ENCODE peak calls at places on chromosomes 2 and 18, in five cellular contexts. Z is hepatocyte; N is CD8-positive, alpha-beta T cell; G is AG04450; S is stomach. K is an unnamed sample.

GRCh38 chr2:240836781-240837467 is 16.9 kb upstream of the KIF1A start:
- DNase-seq in Z (peak), N (no peak), G (peak), S (no peak), K (no peak)

GRCh38 chr18:3450358-3451107 is 561 bp downstream of the TGIF1 start:
- DNase-seq in Z (peak), N (peak), G (no peak), S (peak), K (peak)

GRCh38 chr2:207692206-207693065 is 19.0 kb upstream of the CCNYL1 start:
- DNase-seq in Z (peak), N (no peak), G (no peak), S (peak), K (no peak)

GRCh38 chr2:134973241-134974146 is 54.9 kb downstream of the CCNT2 start:
- DNase-seq in Z (no peak), N (no peak), G (no peak), S (no peak), K (no peak)

GRCh38 chr18:61606759-61607158 is 273.5 kb downstream of the CDH20 start:
- DNase-seq in Z (peak), N (no peak), G (peak), S (peak), K (no peak)

GRCh38 chr2:197838036-197838435 is 33.6 kb downstream of the PLCL1 start:
- DNase-seq in Z (no peak), N (no peak), G (no peak), S (no peak), K (no peak)

GRCh38 chr2:152134488-152135280 is 35.8 kb upstream of the CACNB4 start:
- DNase-seq in Z (peak), N (no peak), G (no peak), S (no peak), K (no peak)

GRCh38 chr18:10061566-10061965 is 147.8 kb downstream of the VAPA start:
- DNase-seq in Z (no peak), N (no peak), G (no peak), S (no peak), K (no peak)

GRCh38 chr2:149953627-149954026 is 366.1 kb upstream of the MMADHC start:
- DNase-seq in Z (peak), N (no peak), G (no peak), S (no peak), K (no peak)

GRCh38 chr2:79512442-79513401 is at the start of gene CTNNA2:
- DNase-seq in Z (peak), N (no peak), G (no peak), S (peak), K (no peak)

GRCh38 chr2:25115902-25116301 is 52.5 kb downstream of the POMC start:
- DNase-seq in Z (peak), N (no peak), G (peak), S (no peak), K (no peak)

GRCh38 chr18:24763765-24764548 is 303.5 kb downstream of the HRH4 start:
- DNase-seq in Z (peak), N (no peak), G (no peak), S (no peak), K (no peak)

GRCh38 chr2:238165288-238165921 is 6.6 kb downstream of the ERFE start:
- DNase-seq in Z (no peak), N (no peak), G (no peak), S (peak), K (peak)

GRCh38 chr2:28606986-28607441 is 111.2 kb downstream of the PLB1 start:
- DNase-seq in Z (peak), N (no peak), G (no peak), S (no peak), K (no peak)

GRCh38 chr2:151771599-151772358 is 37.5 kb upstream of the NEB start:
- DNase-seq in Z (no peak), N (no peak), G (peak), S (no peak), K (no peak)

GRCh38 chr2:211085056-211085680 is 528.8 kb downstream of the CPS1 start:
- DNase-seq in Z (peak), N (no peak), G (no peak), S (no peak), K (no peak)

GRCh38 chr2:230778350-230779140 is 65.9 kb downstream of the CAB39 start:
- DNase-seq in Z (no peak), N (no peak), G (no peak), S (no peak), K (no peak)

GRCh38 chr2:16509042-16509441 is 156.6 kb downstream of the CYRIA start:
- DNase-seq in Z (no peak), N (no peak), G (no peak), S (no peak), K (no peak)

GRCh38 chr18:24400587-24400986 is 3.0 kb upstream of the OSBPL1A start:
- DNase-seq in Z (no peak), N (no peak), G (no peak), S (no peak), K (no peak)

GRCh38 chr2:119231975-119232665 is 8.5 kb downstream of the STEAP3 start:
- DNase-seq in Z (no peak), N (no peak), G (no peak), S (no peak), K (no peak)

GRCh38 chr2:128986026-128986720 is 667.5 kb upstream of the HS6ST1 start:
- DNase-seq in Z (no peak), N (no peak), G (no peak), S (no peak), K (no peak)

GRCh38 chr2:86001326-86001725 is 104.4 kb downstream of the POLR1A start:
- DNase-seq in Z (no peak), N (no peak), G (no peak), S (no peak), K (peak)

GRCh38 chr2:220880623-220881022 is 691.5 kb downstream of the EPHA4 start:
- DNase-seq in Z (no peak), N (no peak), G (no peak), S (no peak), K (no peak)

GRCh38 chr18:51107082-51107481 is 77.1 kb downstream of the SMAD4 start:
- DNase-seq in Z (no peak), N (no peak), G (no peak), S (no peak), K (no peak)

GRCh38 chr2:6946722-6947121 is 29.5 kb downstream of the RNF144A start:
- DNase-seq in Z (no peak), N (no peak), G (no peak), S (no peak), K (no peak)

GRCh38 chr2:120929829-120930228 is 194.2 kb downstream of the GLI2 start:
- DNase-seq in Z (no peak), N (no peak), G (no peak), S (no peak), K (no peak)

GRCh38 chr2:141554810-141555209 is 576.0 kb downstream of the LRP1B start:
- DNase-seq in Z (peak), N (no peak), G (peak), S (no peak), K (no peak)

GRCh38 chr2:42192642-42193566 is 23.8 kb downstream of the EML4 start:
- DNase-seq in Z (no peak), N (no peak), G (no peak), S (no peak), K (no peak)

GRCh38 chr2:130936451-130936850 is 99.7 kb downstream of the ARHGEF4 start:
- DNase-seq in Z (no peak), N (no peak), G (no peak), S (no peak), K (no peak)

GRCh38 chr2:172116107-172116506 is 13.4 kb upstream of the DLX2 start:
- DNase-seq in Z (no peak), N (no peak), G (no peak), S (no peak), K (no peak)

GRCh38 chr2:115214050-115214449 is 771.6 kb downstream of the DPP10 start:
- DNase-seq in Z (no peak), N (no peak), G (no peak), S (no peak), K (no peak)

GRCh38 chr2:239593965-239594771 is 193.3 kb upstream of the HDAC4 start:
- DNase-seq in Z (peak), N (no peak), G (no peak), S (peak), K (no peak)

GRCh38 chr2:62192811-62193210 is 3.1 kb upstream of the B3GNT2 start:
- DNase-seq in Z (peak), N (no peak), G (no peak), S (no peak), K (no peak)

GRCh38 chr18:62209046-62209445 is 22.0 kb downstream of the RELCH start:
- DNase-seq in Z (no peak), N (no peak), G (no peak), S (no peak), K (no peak)

GRCh38 chr2:202104286-202104870 is 31.3 kb downstream of the KIAA2012 start:
- DNase-seq in Z (peak), N (no peak), G (no peak), S (peak), K (no peak)

GRCh38 chr2:240322231-240322955 is 113.1 kb upstream of the GPC1 start:
- DNase-seq in Z (peak), N (no peak), G (peak), S (no peak), K (no peak)

GRCh38 chr18:77090546-77091200 is 41.9 kb downstream of the MBP start:
- DNase-seq in Z (no peak), N (no peak), G (no peak), S (no peak), K (peak)

GRCh38 chr2:118279005-118279404 is 190.7 kb downstream of the INSIG2 start:
- DNase-seq in Z (no peak), N (no peak), G (no peak), S (no peak), K (no peak)

GRCh38 chr2:61371027-61371426 is 99.9 kb downstream of the USP34 start:
- DNase-seq in Z (no peak), N (no peak), G (no peak), S (no peak), K (no peak)

GRCh38 chr2:54120950-54121349 is 5.5 kb downstream of the ACYP2 start:
- DNase-seq in Z (no peak), N (no peak), G (no peak), S (no peak), K (no peak)

GRCh38 chr2:54122171-54122935 is 6.9 kb downstream of the ACYP2 start:
- DNase-seq in Z (peak), N (no peak), G (no peak), S (no peak), K (no peak)

DNA sequence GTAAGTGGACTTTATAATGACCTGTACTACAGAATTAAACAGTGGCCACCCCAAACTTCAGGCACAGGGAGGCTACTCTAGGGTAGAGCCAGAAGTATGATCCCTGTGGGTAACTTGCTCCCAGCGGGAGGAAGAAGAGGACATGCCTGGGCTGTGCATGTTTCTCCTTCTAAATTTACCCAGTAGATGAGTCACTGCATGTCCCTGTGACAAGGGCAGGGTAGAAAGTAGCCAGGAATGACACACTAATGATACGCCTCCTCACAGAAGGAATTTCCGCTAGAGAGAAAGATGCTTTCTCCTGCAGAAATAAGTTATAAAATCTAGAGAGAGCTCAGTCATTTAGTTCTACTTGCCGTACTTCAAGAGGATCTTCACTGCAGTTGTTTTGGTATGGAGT is 7.5 kb downstream of the ACYP2 start:
- DNase-seq in Z (peak), N (no peak), G (peak), S (no peak), K (no peak)
- H3K4me3 ChIP-seq in Z (no peak), N (no peak), G (no peak), S (no peak), K (no peak)

GRCh38 chr2:173750831-173751230 is 214.3 kb downstream of the SP3 start:
- DNase-seq in Z (no peak), N (no peak), G (no peak), S (no peak), K (no peak)
- H3K27ac ChIP-seq in Z (no peak), N (no peak), G (no peak), S (no peak), K (no peak)

GRCh38 chr18:45774065-45774521 is 50.1 kb downstream of the SLC14A1 start:
- DNase-seq in Z (no peak), N (no peak), G (no peak), S (no peak), K (no peak)
- H3K4me3 ChIP-seq in Z (no peak), N (no peak), G (no peak), S (no peak), K (no peak)

GRCh38 chr2:17821535-17822451 is 5.5 kb downstream of the MSGN1 start:
- DNase-seq in Z (no peak), N (no peak), G (no peak), S (no peak), K (no peak)
- H3K27ac ChIP-seq in Z (no peak), N (no peak), G (no peak), S (no peak), K (peak)

DNA sequence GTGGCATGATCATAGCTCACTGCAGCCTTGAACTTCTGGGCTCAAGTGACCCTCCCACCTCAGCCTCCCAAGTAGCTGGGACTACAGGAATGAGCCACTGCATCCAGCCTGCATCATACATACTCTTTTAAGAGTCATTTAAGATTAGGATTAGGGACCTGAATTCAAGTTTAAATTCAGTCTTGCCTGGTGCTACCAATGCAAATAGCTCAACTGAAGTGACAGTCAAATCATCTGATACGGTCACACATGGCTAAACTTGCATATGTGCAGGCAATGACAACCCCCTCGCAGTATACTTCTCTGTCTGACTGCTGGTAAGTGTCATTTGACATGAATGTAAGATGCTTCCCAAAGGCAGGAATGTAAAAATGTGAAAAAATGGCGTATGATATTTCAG is 31.8 kb upstream of the TMEM131 start:
- DNase-seq in Z (no peak), N (no peak), G (no peak), S (no peak), K (no peak)
- H3K4me3 ChIP-seq in Z (no peak), N (no peak), G (no peak), S (no peak), K (no peak)

GRCh38 chr2:55423303-55423702 is 3.6 kb upstream of the CCDC88A start:
- DNase-seq in Z (no peak), N (no peak), G (no peak), S (no peak), K (no peak)

GRCh38 chr2:55421326-55421725 is 1.7 kb upstream of the CCDC88A start:
- DNase-seq in Z (no peak), N (no peak), G (no peak), S (no peak), K (no peak)

GRCh38 chr2:55422876-55423275 is 3.2 kb upstream of the CCDC88A start:
- DNase-seq in Z (no peak), N (no peak), G (no peak), S (no peak), K (no peak)

GRCh38 chr2:55428258-55428657 is 8.6 kb upstream of the CCDC88A start:
- DNase-seq in Z (no peak), N (no peak), G (no peak), S (no peak), K (no peak)

DNA sequence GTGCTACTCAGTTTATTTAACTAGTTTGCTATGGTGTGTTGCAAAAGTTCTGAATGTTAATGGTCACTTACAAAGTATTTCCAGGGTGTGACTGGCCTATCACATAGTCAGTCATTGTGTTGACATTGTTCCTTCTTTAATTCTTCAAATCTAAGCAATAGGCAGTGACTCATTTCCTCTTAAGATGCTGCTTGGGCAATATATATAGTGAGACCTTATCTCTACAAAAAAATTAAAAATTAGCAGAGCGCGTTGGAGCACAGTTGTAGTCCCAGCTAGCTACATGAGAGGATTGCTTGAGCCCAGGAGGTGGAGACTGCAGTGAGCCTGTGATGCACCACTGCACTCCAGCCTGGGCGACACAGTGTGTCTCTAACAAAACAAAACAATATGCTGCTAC is 5.8 kb upstream of the CCDC88A start:
- DNase-seq in Z (peak), N (no peak), G (peak), S (no peak), K (no peak)
- H3K27ac ChIP-seq in Z (peak), N (no peak), G (no peak), S (no peak), K (no peak)

GRCh38 chr18:28175930-28176673 is 828 bp downstream of the CDH2 start:
- DNase-seq in Z (peak), N (no peak), G (no peak), S (no peak), K (no peak)
- H3K4me3 ChIP-seq in Z (peak), N (no peak), G (peak), S (peak), K (peak)

GRCh38 chr2:8679827-8680731 is 1.8 kb upstream of the ID2 start:
- DNase-seq in Z (peak), N (no peak), G (no peak), S (peak), K (no peak)
- H3K27ac ChIP-seq in Z (peak), N (peak), G (peak), S (peak), K (peak)

DNA sequence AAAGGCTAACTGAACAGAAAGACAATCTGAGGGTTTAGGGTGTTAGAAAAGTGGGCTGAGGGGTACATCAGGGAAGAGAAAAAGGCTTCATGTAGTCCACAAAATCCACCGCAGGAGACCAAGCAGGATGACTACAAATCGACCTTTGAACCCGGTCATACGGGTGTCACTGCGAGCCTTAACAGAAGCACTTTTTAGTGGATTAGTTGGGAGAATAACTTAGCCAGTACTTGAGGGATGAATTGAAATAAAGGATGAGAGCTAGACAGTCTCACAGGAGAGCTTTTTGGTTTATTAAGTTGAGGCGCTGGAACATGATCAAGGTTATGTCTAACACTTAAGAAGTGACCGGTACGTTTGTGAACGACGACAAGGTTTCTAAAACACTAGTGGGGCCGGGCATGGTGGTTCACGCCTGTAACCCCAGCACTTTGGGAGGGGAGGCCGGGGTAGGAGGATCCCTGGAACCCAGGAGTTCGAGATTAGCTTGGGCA is 217.7 kb downstream of the MCFD2 start:
- DNase-seq in Z (peak), N (no peak), G (no peak), S (no peak), K (no peak)
- H3K4me3 ChIP-seq in Z (no peak), N (peak), G (peak), S (peak), K (peak)

DNA sequence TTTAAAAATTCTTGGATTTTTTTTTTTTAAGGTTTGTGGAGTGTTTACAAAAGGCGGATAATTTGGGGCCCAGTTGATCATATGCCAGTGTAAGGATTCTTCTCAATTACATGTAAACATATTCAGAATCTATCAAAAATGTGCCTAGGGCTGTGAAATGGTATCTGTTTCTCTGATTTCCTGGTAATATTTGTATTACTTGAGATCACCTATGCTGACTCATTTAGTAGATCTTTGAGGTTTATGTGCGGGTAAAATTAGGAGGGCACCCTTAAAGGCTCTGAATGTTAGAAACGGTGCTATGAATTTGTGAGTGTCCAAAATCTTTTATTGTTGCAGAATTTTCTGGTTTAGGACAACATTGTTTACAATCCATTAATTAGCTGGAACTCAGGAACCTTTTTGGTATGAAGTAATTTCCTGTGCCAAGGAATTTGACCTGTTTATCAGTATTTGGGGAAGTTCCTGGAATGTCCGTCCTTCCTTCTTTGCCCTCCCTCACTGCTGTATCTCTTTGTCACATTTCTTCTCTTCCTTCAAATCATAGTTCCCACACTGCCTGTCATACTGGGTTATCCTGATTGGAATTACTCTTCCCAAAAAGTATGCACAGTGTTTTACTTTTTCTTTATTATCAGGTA is 130.5 kb downstream of the TANC1 start:
- DNase-seq in Z (no peak), N (no peak), G (no peak), S (no peak), K (no peak)
- H3K27ac ChIP-seq in Z (peak), N (no peak), G (no peak), S (no peak), K (peak)